ENCODE peak calls at places on chromosomes 5 and 9, in ten cellular contexts. R, G, E, O, Q, N, S, F, A and Z are unnamed samples.

GRCh38 chr9:100428871-100429654 is 2.1 kb downstream of the MSANTD3 start:
- DNase-seq in S (no peak), F (peak; percentile 99), R (no peak), G (peak; percentile 15), O (peak; percentile 95), A (no peak), E (no peak), N (no peak), Q (peak; percentile 98), Z (peak; percentile 98)

GRCh38 chr9:105683688-105684275 is 10.6 kb upstream of the TMEM38B start:
- DNase-seq in E (no peak), N (no peak), G (no peak), Q (no peak), A (no peak), S (no peak), R (no peak), O (no peak), F (no peak), Z (no peak)

GRCh38 chr5:73232266-73233041 is 59.5 kb downstream of the TMEM174 start:
- DNase-seq in S (no peak), E (no peak), Q (no peak), R (no peak), N (no peak), O (no peak), G (no peak), A (no peak), F (peak; percentile 63), Z (no peak)

GRCh38 chr5:137735531-137736284 is at the start of gene KLHL3:
- DNase-seq in G (peak; percentile 45), S (peak; percentile 67), E (peak; percentile 18), R (peak; percentile 70), A (no peak), N (peak; percentile 34), O (no peak), F (peak; percentile 28), Q (peak; percentile 60), Z (no peak)

GRCh38 chr5:133757396-133757795 is 145.1 kb upstream of the FSTL4 start:
- DNase-seq in A (no peak), S (no peak), O (no peak), R (no peak), N (no peak), Q (no peak), F (no peak), E (no peak), G (no peak), Z (no peak)

GRCh38 chr5:73851782-73852181 is 225.8 kb downstream of the ARHGEF28 start:
- DNase-seq in Q (no peak), F (no peak), S (no peak), E (no peak), A (no peak), N (no peak), R (no peak), G (no peak), O (no peak), Z (no peak)

GRCh38 chr5:133581918-133582317 is 30.4 kb downstream of the FSTL4 start:
- DNase-seq in F (no peak), S (peak; percentile 55), G (no peak), O (no peak), Q (no peak), N (no peak), A (no peak), E (no peak), R (no peak), Z (no peak)

GRCh38 chr5:169390265-169390664 is 89.3 kb upstream of the SLIT3 start:
- DNase-seq in E (no peak), R (no peak), F (no peak), S (no peak), A (no peak), O (peak; percentile 13), Q (no peak), G (no peak), N (no peak), Z (no peak)

GRCh38 chr5:92795633-92796032 is 785.4 kb downstream of the NR2F1-AS1 start:
- DNase-seq in E (no peak), S (no peak), A (no peak), F (no peak), Q (no peak), G (no peak), N (no peak), O (no peak), R (no peak), Z (no peak)

GRCh38 chr5:55316289-55316688 is 8.5 kb downstream of the MTREX start:
- DNase-seq in E (no peak), Q (no peak), A (no peak), O (no peak), G (no peak), N (no peak), F (no peak), R (no peak), S (no peak), Z (no peak)

GRCh38 chr9:99040911-99041582 is 63.9 kb upstream of the TGFBR1 start:
- DNase-seq in F (peak; percentile 92), Q (peak; percentile 83), S (no peak), O (no peak), N (no peak), A (no peak), E (no peak), R (no peak), G (no peak), Z (peak; percentile 78)

DNA sequence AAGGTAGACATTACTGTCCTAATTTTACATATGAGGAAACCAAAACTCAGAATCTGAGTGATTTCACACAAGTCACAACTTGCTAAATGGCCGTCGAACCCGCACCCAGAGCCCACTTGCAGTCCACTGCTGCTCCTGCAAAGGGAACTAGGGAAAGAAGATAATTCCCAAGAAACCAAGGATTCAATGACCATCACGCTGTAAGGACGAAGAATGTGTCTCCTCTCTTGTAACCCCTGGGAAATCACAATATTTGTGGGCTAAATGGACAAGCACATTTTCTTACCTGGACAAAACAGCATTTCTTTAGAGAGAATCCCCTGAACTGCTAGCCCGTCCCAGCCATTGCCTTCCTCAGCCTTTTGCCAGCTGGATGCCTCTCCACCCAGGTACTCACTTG is 2.4 kb downstream of the RPS14 start:
- DNase-seq in A (no peak), Q (no peak), S (no peak), N (no peak), R (no peak), E (no peak), G (no peak), O (no peak), F (no peak), Z (no peak)
- H3K4me3 ChIP-seq in A (no peak overlapping the region), Q (peak overlapping the region; percentile 96), S (no peak overlapping the region), N (no peak overlapping the region), R (no peak overlapping the region), E (peak overlapping the region; percentile 97), G (peak overlapping the region; percentile 58), O (peak overlapping the region; percentile 78), F (no peak overlapping the region), Z (no peak overlapping the region)

GRCh38 chr5:132478498-132478855 is 12.1 kb downstream of the IRF1 start:
- DNase-seq in N (no peak), E (no peak), A (no peak), R (no peak), Q (no peak), F (no peak), S (no peak), O (no peak), G (no peak), Z (no peak)

GRCh38 chr5:132479073-132479811 is 11.3 kb downstream of the IRF1 start:
- DNase-seq in E (no peak), N (no peak), Q (no peak), G (peak; percentile 61), A (no peak), F (no peak), R (no peak), O (no peak), S (no peak), Z (no peak)

GRCh38 chr5:132481243-132482211 is 9.0 kb downstream of the IRF1 start:
- DNase-seq in A (no peak), E (no peak), S (peak; percentile 34), F (no peak), Q (no peak), N (no peak), G (peak; percentile 42), O (no peak), R (no peak), Z (no peak)

GRCh38 chr5:132480546-132481242 is 9.9 kb downstream of the IRF1 start:
- DNase-seq in G (peak; percentile 35), F (no peak), S (no peak), A (no peak), R (no peak), O (no peak), Q (no peak), N (no peak), E (no peak), Z (no peak)

DNA sequence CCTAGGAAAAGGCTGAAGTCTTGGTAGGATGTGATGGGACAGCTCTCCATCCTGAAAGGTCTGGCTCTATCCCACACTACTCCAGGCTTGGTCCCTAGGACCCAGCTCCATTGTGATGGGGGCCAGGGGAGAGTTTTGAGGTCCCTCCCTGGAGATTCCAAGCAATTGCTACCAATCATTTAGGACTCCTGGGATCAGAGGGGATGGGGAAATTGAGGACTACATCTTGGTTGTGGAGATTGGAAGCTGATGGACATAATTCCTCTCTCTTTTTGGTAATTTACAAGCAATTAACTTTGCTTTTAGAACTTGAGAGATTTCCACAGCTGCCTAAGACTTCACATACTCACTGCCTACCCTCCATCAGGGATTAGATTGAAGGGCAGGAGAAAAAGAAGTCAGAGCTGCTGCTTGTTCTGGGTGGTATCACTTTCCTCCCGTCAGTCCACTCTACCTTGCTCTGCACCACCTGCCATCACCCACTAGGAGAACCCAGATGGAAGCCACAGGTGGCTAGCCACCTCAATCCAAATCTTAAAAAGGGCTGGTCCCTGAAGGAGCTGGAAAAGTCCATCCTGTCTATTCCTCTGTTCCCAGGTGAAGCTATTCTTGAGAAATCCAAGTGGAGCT is 10.6 kb downstream of the IRF1 start:
- DNase-seq in N (no peak), S (no peak), E (peak; percentile 24), R (no peak), F (no peak), O (no peak), Q (no peak), G (peak; percentile 54), A (no peak), Z (no peak)
- TF ChIP-seq CTCF in N (no peak), S (no peak), E (no peak), R (no peak), F (no peak), O (no peak), Q (no peak), G (no peak), A (no peak), Z (no peak)

DNA sequence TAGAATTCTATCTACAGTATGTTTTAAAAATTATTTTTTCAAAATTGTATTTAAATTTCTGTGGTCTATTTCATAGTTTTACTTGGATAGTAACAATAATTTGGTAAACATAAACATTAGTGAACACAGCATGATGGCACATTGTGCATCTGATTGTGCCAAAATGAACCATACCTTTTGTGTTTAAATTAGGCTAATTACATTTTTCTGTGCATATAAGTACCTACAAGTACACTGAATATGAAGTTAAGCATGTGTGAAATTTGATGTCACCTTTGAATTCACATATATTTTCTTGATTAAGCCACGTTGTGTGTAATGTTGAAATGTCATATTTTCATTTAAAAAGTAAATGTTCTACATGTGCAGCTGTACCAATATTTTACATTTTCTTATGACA is 13.4 kb downstream of the PBX3 start:
- DNase-seq in Q (no peak), S (no peak), F (no peak), E (no peak), R (no peak), N (no peak), O (no peak), G (no peak), A (no peak), Z (no peak)
- H3K4me3 ChIP-seq in Q (no peak overlapping the region), S (no peak overlapping the region), F (no peak overlapping the region), E (no peak overlapping the region), R (no peak overlapping the region), N (no peak overlapping the region), O (no peak overlapping the region), G (no peak overlapping the region), A (no peak overlapping the region), Z (no peak overlapping the region)

GRCh38 chr5:77972545-77973252 is 196.6 kb upstream of the TBCA start:
- DNase-seq in R (peak; percentile 43), Q (no peak), N (no peak), O (no peak), G (peak; percentile 80), A (no peak), F (no peak), E (no peak), S (no peak), Z (no peak)
- TF ChIP-seq CTCF in R (no peak), Q (peak; percentile 14), N (peak; percentile 15), O (no peak), G (peak; percentile 70), A (no peak), F (peak; percentile 9), E (no peak), S (no peak), Z (peak; percentile 13)